ENCODE peak calls at places on chromosomes 2 and 18, in six cellular contexts. O, F, Q, M, W and J are unnamed samples.
A peak's percentile ranks its signal among the peaks of the same experiment; 100 is the strongest.

GRCh38 chr2:19847486-19847885 is 54.3 kb downstream of the TTC32 start:
- DNase-seq in Q (no peak), F (no peak), W (no peak), O (no peak), M (no peak), J (no peak)

GRCh38 chr18:38007931-38008330 is 442.3 kb upstream of the CELF4 start:
- DNase-seq in Q (no peak), O (no peak), M (no peak), W (no peak), F (no peak), J (no peak)

GRCh38 chr2:146527166-146527565 is 1317.7 kb upstream of the ACVR2A start:
- DNase-seq in O (no peak), Q (no peak), W (no peak), F (no peak), M (no peak), J (no peak)

GRCh38 chr18:23237524-23238151 is 102.4 kb downstream of the CABLES1 start:
- DNase-seq in F (peak; percentile 84), Q (no peak), M (peak; percentile 81), O (no peak), W (no peak), J (no peak)

GRCh38 chr18:23716516-23716915 is 27.3 kb downstream of the LAMA3 start:
- DNase-seq in W (no peak), Q (peak; percentile 22), M (no peak), F (no peak), O (no peak), J (no peak)

GRCh38 chr2:161416294-161416632 is at the start of gene TBR1:
- DNase-seq in M (no peak), O (no peak), W (no peak), F (no peak), Q (no peak), J (peak; percentile 25)

GRCh38 chr2:24489465-24489864 is 1.6 kb upstream of the NCOA1 start:
- DNase-seq in F (no peak), M (no peak), W (no peak), Q (peak; percentile 60), O (no peak), J (no peak)

GRCh38 chr2:241935774-241936173 is 66.2 kb downstream of the RTP5 start:
- DNase-seq in W (no peak), F (no peak), O (no peak), M (no peak), Q (no peak), J (no peak)

GRCh38 chr2:176120369-176121307 is 1.9 kb upstream of the HOXD9 start:
- DNase-seq in M (no peak), W (no peak), O (no peak), Q (no peak), F (no peak), J (no peak)

GRCh38 chr2:201448701-201449100 is 2.6 kb downstream of the TRAK2 start:
- DNase-seq in O (no peak), M (no peak), F (no peak), W (no peak), Q (no peak), J (no peak)

GRCh38 chr2:182266909-182267308 is 159.9 kb downstream of the PDE1A start:
- DNase-seq in W (no peak), Q (no peak), M (no peak), F (no peak), O (no peak), J (no peak)

GRCh38 chr18:63071566-63072175 is 247.9 kb downstream of the BCL2 start:
- DNase-seq in O (no peak), W (no peak), Q (no peak), M (no peak), F (no peak), J (peak; percentile 61)

GRCh38 chr2:168033966-168034365 is 213.4 kb downstream of the STK39 start:
- DNase-seq in F (no peak), W (no peak), O (no peak), Q (no peak), M (no peak), J (no peak)

GRCh38 chr2:216632952-216633615 is at the start of gene IGFBP2:
- DNase-seq in Q (no peak), F (peak; percentile 56), M (no peak), O (peak; percentile 66), W (no peak), J (peak; percentile 95)

GRCh38 chr2:231348173-231348572 is 47.3 kb upstream of the B3GNT7 start:
- DNase-seq in O (peak; percentile 44), F (no peak), M (no peak), W (peak; percentile 28), Q (no peak), J (no peak)

GRCh38 chr2:127347734-127348392 is 39.9 kb downstream of the MAP3K2 start:
- DNase-seq in O (no peak), M (no peak), W (no peak), F (no peak), Q (no peak), J (no peak)

GRCh38 chr2:230870544-230871360 is 6.0 kb downstream of the ITM2C start:
- DNase-seq in M (no peak), Q (no peak), O (no peak), W (no peak), F (no peak), J (peak; percentile 86)

DNA sequence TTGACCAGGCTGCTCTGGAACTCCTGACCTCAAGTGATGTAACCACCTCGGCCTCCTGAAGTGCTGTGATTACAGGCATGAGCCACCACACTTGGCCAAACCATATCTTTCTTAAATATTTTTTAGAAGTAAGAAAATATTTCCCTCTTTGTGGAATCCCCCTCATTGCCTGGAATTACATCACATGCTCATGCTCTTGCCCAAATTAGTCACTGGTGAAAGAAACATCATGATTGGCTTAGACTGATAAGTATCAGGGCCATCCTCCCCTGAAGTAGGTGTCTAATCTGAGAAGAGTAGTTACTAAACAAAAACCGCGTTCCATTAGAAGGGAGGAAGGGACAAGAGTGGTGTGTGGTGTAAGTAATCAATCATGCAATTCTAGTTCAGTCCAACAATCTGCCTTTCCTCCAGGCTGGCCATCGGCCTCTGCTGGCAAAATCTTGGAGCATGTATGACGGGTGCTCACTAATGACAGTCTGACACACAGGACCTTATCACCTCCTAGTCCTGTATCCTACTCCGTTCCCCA is 52.3 kb upstream of the SCG2 start:
- DNase-seq in M (no peak), O (no peak), Q (peak; percentile 7), F (no peak), W (no peak), J (no peak)
- TF ChIP-seq MAX in M (no peak), O (no peak), Q (no peak), F (no peak), W (no peak), J (no peak)

DNA sequence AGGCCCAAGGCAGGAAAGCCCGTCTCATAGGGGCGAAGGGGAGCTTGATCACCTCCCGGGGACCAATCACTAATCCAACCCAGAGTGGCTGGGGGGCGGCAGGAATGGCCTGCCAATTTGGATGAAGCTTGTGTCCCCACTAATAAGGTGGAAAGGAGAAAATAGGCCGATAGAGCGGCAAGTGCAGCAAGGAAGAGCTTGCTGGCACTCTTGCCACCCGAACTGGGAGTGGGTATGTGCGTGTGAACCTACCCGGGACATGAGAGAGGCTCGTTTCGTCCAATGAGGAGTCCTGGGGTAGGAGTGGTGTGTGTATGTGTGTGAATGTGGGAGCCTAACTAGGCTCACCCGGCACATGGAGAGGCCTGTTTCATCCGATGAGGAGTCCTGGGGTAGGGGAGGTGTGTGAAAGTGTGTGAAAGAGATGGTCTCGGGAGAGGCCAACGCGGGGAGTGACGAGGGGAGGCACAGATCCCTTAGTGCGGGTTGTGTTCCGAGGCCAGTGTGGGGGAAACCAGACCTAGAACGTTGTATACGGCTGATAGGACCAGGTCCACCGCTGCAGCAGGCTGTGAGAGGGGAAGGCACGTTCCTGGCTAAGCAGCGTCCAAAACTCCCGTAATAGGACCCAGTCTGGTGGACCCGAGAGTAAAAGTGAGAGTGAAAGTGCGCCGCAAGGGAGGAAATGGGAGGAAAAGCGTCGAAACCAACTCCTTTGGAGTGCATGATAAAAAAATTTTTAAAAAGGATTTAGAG is 47.1 kb upstream of the SELENOI start:
- DNase-seq in M (peak; percentile 9), W (peak; percentile 27), O (no peak), F (peak; percentile 75), Q (no peak), J (no peak)
- TF ChIP-seq MYC in M (no peak), W (peak; percentile 44), O (no peak), F (no peak), Q (no peak), J (no peak)

GRCh38 chr2:170715062-170715931 is at the start of gene SP5:
- DNase-seq in F (peak; percentile 49), M (no peak), O (peak; percentile 57), Q (peak; percentile 94), W (peak; percentile 100), J (peak; percentile 70)

GRCh38 chr2:170715932-170716777 is 1.0 kb downstream of the SP5 start:
- DNase-seq in Q (no peak), M (no peak), F (no peak), W (peak; percentile 59), O (no peak), J (peak; percentile 56)

GRCh38 chr2:170717599-170717963 is 2.4 kb downstream of the SP5 start:
- DNase-seq in O (no peak), M (no peak), W (no peak), F (no peak), Q (no peak), J (no peak)

GRCh38 chr2:170717991-170718589 is 3.0 kb downstream of the SP5 start:
- DNase-seq in W (peak; percentile 20), Q (no peak), M (no peak), F (no peak), O (no peak), J (no peak)

DNA sequence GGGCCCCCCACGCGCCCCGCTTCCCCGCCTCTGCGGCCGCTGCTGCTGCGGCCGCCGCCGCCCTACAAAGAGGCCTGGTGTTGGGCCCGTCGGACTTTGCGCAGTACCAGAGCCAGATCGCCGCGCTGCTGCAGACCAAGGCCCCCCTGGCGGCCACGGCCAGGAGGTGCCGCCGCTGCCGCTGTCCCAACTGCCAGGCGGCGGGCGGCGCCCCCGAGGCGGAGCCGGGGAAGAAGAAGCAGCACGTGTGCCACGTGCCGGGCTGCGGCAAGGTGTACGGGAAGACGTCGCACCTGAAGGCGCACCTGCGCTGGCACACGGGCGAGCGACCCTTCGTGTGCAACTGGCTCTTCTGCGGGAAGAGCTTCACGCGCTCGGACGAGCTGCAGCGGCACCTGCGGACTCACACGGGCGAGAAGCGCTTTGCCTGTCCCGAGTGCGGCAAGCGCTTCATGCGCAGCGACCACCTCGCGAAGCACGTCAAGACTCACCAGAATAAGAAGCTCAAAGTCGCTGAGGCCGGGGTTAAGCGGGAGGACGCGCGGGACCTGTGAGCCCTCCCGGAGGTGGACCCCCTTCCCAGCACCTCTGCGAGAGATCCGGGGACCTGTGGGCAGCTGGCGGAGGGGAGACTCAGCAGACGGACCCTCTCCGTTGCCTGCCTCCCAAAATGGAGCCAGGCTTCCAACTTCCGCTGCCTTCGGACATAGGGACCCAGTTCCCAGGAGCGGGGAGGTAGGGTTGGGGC is 1.9 kb downstream of the SP5 start:
- DNase-seq in M (no peak), W (peak; percentile 69), Q (no peak), O (peak; percentile 56), F (peak; percentile 35), J (no peak)
- TF ChIP-seq CTCF in M (peak; percentile 23), W (peak; percentile 70), Q (no peak), O (peak; percentile 36), F (peak; percentile 62), J (no peak)

DNA sequence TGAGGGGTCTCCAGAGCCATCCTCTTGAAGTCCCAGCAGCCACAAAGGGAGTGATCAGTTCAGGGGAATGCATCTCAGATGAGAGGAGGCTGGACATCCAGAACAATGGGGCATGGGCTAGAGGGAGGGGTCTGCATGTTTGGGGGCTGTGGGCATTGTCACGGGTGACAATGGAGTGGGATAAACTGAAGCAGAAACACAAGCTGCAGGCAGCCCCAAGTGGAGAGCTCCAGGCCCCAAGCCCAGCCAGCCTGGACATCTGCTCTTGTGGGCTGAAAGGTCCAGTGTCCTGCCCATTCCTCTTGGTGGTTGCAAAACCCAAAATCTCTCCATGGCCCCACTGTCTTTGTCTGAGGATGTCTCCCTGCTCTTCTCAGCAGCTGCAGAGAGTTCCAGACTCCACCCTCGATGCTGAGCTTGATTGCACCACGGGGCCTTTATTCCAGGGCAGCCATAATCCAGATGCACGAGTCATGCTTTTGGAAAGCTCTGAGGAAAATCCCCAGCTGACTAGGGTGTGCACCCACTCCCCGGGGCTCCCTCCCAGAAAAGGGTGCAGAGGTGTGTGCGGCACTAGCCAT is 149.4 kb downstream of the TNS1 start:
- DNase-seq in W (no peak), F (no peak), M (no peak), Q (no peak), O (peak; percentile 8), J (no peak)
- TF ChIP-seq MAX in W (no peak), F (no peak), M (no peak), Q (no peak), O (no peak), J (no peak)